ENCODE peak calls at places on chromosomes 1 and 21, in five cellular contexts. G, U, Q, J and D are unnamed samples.

GRCh38 chr1:243729956-243730355 is 120.1 kb downstream of the AKT3 start:
- DNase-seq in G (no peak), U (no peak), Q (no peak), J (no peak), D (no peak)

GRCh38 chr1:179030130-179030529 is 4.4 kb downstream of the FAM20B start:
- DNase-seq in G (no peak), U (no peak), Q (no peak), J (no peak), D (no peak)

GRCh38 chr1:9292361-9293240 is at the start of gene SPSB1:
- DNase-seq in G (peak), U (peak), Q (peak), J (peak), D (peak)

GRCh38 chr1:162062542-162063015 is 6.9 kb upstream of the NOS1AP start:
- DNase-seq in G (peak), U (peak), Q (no peak), J (peak), D (no peak)

GRCh38 chr21:32770514-32771133 is 931 bp downstream of the PAXBP1 start:
- DNase-seq in G (no peak), U (peak), Q (no peak), J (peak), D (no peak)

GRCh38 chr1:150613061-150613920 is 16.1 kb downstream of the ENSA start:
- DNase-seq in G (no peak), U (peak), Q (peak), J (peak), D (no peak)

GRCh38 chr1:177341773-177342172 is 171.0 kb downstream of the BRINP2 start:
- DNase-seq in G (no peak), U (no peak), Q (no peak), J (no peak), D (no peak)

GRCh38 chr1:228015276-228016180 is 8.7 kb downstream of the WNT3A start:
- DNase-seq in G (peak), U (no peak), Q (no peak), J (peak), D (no peak)

GRCh38 chr1:237562247-237562823 is 328.4 kb downstream of the ZP4 start:
- DNase-seq in G (no peak), U (peak), Q (no peak), J (peak), D (peak)

GRCh38 chr1:107171378-107171777 is 30.5 kb downstream of the NTNG1 start:
- DNase-seq in G (no peak), U (no peak), Q (no peak), J (no peak), D (no peak)

GRCh38 chr1:157363660-157364140 is 188.6 kb downstream of the FCRL5 start:
- DNase-seq in G (no peak), U (peak), Q (no peak), J (peak), D (no peak)

GRCh38 chr21:32587112-32587511 is 1.8 kb upstream of the TCP10L start:
- DNase-seq in G (no peak), U (no peak), Q (no peak), J (no peak), D (no peak)

GRCh38 chr1:19483261-19483660 is 2.1 kb downstream of the CAPZB start:
- DNase-seq in G (no peak), U (no peak), Q (no peak), J (no peak), D (no peak)

GRCh38 chr1:174405219-174405618 is 42.5 kb upstream of the GPR52 start:
- DNase-seq in G (no peak), U (no peak), Q (no peak), J (no peak), D (no peak)

GRCh38 chr1:25103180-25103790 is 129.0 kb downstream of the SYF2 start:
- DNase-seq in G (no peak), U (no peak), Q (no peak), J (no peak), D (no peak)

GRCh38 chr1:10648689-10649483 is 147.6 kb downstream of the CASZ1 start:
- DNase-seq in G (no peak), U (peak), Q (no peak), J (no peak), D (no peak)

GRCh38 chr1:16018749-16019515 is 1.1 kb upstream of the HSPB7 start:
- DNase-seq in G (no peak), U (no peak), Q (no peak), J (no peak), D (no peak)

GRCh38 chr21:26826801-26827200 is 18.4 kb downstream of the ADAMTS1 start:
- DNase-seq in G (no peak), U (no peak), Q (no peak), J (no peak), D (no peak)

GRCh38 chr1:54768093-54768492 is 3.8 kb upstream of the PARS2 start:
- DNase-seq in G (no peak), U (peak), Q (no peak), J (peak), D (no peak)

GRCh38 chr1:58824753-58825389 is 41.0 kb upstream of the JUN start:
- DNase-seq in G (peak), U (no peak), Q (no peak), J (no peak), D (no peak)

GRCh38 chr1:74652711-74653131 is 20.9 kb downstream of the ERICH3 start:
- DNase-seq in G (no peak), U (peak), Q (no peak), J (peak), D (no peak)

GRCh38 chr1:161121838-161122237 is 3.9 kb downstream of the NIT1 start:
- DNase-seq in G (no peak), U (no peak), Q (no peak), J (no peak), D (no peak)

GRCh38 chr21:44433791-44434567 is 21.3 kb upstream of the LRRC3 start:
- DNase-seq in G (no peak), U (no peak), Q (no peak), J (no peak), D (no peak)

GRCh38 chr1:192358822-192359221 is 42.0 kb downstream of the RGS21 start:
- DNase-seq in G (no peak), U (no peak), Q (no peak), J (no peak), D (no peak)

GRCh38 chr1:160261526-160261877 is 847 bp downstream of the DCAF8 start:
- DNase-seq in G (no peak), U (peak), Q (peak), J (peak), D (no peak)

GRCh38 chr1:55235722-55236121 is 20.6 kb upstream of the USP24 start:
- DNase-seq in G (no peak), U (peak), Q (no peak), J (peak), D (no peak)

DNA sequence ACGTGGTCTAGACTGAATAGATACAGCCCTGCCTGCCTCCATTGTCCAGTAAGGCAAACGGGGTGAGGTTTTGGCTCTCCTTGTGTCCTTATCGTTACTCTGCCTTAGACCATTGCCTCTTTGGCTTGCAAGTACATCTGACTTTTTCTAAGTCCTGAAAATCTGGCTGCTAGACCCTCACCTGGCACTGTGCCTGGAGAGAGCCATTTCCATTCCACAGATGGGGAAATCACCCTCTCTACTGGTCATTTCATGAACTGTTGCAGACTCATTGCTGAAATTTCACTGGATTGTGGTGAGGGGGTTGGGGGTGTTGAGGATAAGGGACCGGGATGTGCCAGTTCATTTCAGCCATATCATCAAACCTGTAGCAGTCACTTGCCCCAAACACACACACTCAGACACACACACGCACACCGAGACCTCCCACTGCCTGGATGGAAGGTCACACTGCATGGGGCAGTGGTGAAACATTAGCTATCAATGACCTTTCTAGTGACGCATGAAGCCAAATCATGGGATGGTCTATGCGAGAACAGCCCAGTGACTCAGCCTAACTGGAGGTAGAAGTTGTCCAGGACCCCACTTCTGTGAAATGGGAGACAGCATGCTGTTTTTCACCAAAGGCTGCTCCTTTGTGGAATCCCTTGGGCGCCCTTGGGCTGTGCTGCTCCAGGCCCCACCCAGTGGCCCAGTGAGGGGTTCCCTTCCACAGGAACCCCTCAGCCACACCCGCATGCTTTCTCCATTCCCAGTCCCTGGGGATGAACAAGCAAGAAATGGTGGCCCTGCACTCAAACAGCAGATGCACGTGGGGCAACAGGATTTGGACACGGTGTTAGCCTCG is 34.9 kb upstream of the VASH2 start:
- DNase-seq in G (no peak), U (peak), Q (no peak), J (peak), D (no peak)
- TF ChIP-seq CTCF in G (peak), U (peak), Q (no peak), J (peak), D (peak)

GRCh38 chr1:53666566-53666965 is 72.4 kb downstream of the GLIS1 start:
- DNase-seq in G (no peak), U (no peak), Q (no peak), J (no peak), D (no peak)

GRCh38 chr1:53665996-53666395 is 73.0 kb downstream of the GLIS1 start:
- DNase-seq in G (no peak), U (no peak), Q (no peak), J (no peak), D (no peak)

GRCh38 chr1:53672785-53673184 is 66.2 kb downstream of the GLIS1 start:
- DNase-seq in G (no peak), U (no peak), Q (no peak), J (no peak), D (no peak)

GRCh38 chr1:53672243-53672642 is 66.7 kb downstream of the GLIS1 start:
- DNase-seq in G (no peak), U (no peak), Q (no peak), J (no peak), D (no peak)

DNA sequence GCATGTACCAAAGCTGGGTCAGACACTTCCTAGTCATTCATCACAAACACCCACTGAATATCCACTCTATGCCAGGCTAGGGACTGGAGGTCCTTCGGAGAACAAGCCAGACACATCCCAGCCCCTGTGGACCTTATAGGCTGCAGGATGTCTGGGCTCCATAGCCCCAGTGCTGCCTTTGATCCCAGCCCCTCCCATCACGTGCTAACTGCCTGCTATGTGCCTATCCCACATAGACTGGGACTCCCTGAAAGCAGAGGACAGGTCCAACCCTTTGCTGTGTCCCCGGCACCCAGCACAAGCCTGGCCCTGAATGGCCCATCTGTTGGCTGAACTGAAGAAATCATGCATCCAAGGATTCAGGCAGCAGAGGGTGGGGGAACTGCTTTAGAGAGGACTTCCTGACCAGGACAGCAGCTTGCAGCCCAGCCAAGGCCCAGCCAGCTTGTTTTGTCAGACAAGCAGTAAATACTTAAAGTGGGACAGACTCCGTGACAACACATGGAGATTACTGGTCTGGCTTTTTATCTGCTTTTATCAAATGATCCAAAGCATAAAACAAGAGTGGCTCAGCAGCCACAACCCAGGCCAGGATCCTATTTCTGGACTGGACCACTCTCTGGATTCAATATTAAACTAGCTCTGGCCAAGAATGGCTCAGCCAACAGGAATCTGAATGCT is 69.3 kb downstream of the GLIS1 start:
- DNase-seq in G (no peak), U (no peak), Q (no peak), J (no peak), D (no peak)
- TF ChIP-seq CTCF in G (no peak), U (no peak), Q (no peak), J (no peak), D (no peak)

DNA sequence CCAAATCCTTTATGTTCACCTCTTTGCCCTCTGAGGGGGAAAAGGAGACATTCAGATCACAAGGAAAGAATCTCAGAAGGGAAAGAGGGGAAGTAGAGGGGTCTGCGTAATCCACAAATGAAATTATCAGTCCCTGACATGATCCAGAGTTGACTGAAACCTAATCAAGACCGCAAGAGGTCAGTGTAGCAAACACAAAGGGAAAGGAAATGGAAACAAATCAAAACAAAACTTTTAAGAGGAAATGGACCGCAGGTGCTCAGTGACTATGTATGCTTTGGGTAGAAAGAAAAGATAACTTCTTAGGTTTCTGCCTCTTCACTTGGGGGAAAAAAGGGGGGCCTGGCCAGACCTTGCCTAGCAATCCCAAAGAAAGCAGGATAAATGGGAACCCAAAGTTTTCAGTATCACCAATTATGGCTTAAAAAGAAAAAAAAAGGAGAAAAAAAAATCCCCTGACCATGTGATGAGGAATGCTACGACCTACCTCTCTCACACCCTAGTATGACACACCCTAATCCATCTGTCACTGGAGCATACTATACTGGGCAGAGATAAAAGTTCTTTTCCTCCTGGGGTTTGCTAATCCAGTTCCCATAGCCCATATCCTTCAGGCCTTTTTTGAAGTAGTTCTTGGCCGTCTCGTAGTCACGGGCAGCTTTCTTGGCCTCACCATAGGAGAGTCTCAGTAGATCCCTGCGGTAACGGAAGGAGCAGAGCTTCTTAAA is 16.9 kb downstream of the CHRNB2 start:
- DNase-seq in G (no peak), U (no peak), Q (no peak), J (no peak), D (no peak)
- TF ChIP-seq CTCF in G (no peak), U (no peak), Q (no peak), J (no peak), D (no peak)

GRCh38 chr1:109170051-109170775 is 43.5 kb upstream of the SARS1 start:
- DNase-seq in G (no peak), U (peak), Q (no peak), J (no peak), D (no peak)
- TF ChIP-seq CTCF in G (no peak), U (no peak), Q (no peak), J (no peak), D (no peak)